ENCODE peak calls at places on chromosomes 13 and 19, in four cellular contexts. R is HCT116, P is HCEC 1CT, A is astrocyte of the cerebellum. H is an unnamed sample.

GRCh38 chr19:10965398-10965797 is 4.6 kb downstream of the SMARCA4 start:
- DNase-seq in P (no peak), R (no peak), A (no peak), H (no peak)

GRCh38 chr13:108924154-108924940 is 294.9 kb downstream of the MYO16 start:
- DNase-seq in R (no peak), P (peak), A (no peak), H (no peak)

GRCh38 chr13:25179011-25179410 is 6.9 kb upstream of the AMER2 start:
- DNase-seq in P (no peak), A (no peak), R (no peak), H (no peak)

GRCh38 chr13:22375151-22375550 is 704.3 kb downstream of the FGF9 start:
- DNase-seq in R (no peak), A (no peak), P (no peak), H (no peak)

GRCh38 chr13:20799726-20800416 is 26.1 kb upstream of the EEF1AKMT1 start:
- DNase-seq in P (peak), A (peak), R (no peak), H (no peak)

GRCh38 chr13:24605923-24606372 is 74.3 kb upstream of the ATP12A start:
- DNase-seq in A (no peak), R (peak), P (peak), H (peak)

GRCh38 chr19:19554074-19555023 is 16.3 kb downstream of the CILP2 start:
- DNase-seq in R (no peak), A (peak), P (peak), H (peak)

GRCh38 chr19:11479470-11480080 is 1.3 kb downstream of the ELAVL3 start:
- DNase-seq in R (no peak), P (no peak), A (no peak), H (no peak)

GRCh38 chr19:54431255-54431838 is 16.1 kb downstream of the TTYH1 start:
- DNase-seq in A (no peak), R (peak), P (no peak), H (no peak)

GRCh38 chr13:80037505-80037888 is 303.4 kb downstream of the SPRY2 start:
- DNase-seq in A (peak), P (peak), R (no peak), H (no peak)

GRCh38 chr19:41821003-41821735 is 23.3 kb downstream of the LYPD4 start:
- DNase-seq in A (no peak), P (peak), R (peak), H (peak)

GRCh38 chr19:6012416-6013170 is 34.7 kb upstream of the RANBP3 start:
- DNase-seq in P (no peak), A (no peak), R (no peak), H (no peak)

GRCh38 chr13:37618554-37618953 is 20.0 kb upstream of the POSTN start:
- DNase-seq in A (peak), R (no peak), P (peak), H (no peak)

H was measured in NCI-H460.